ENCODE peak calls at places on chromosome 19, in seven cellular contexts. K is adrenal gland, J is heart left ventricle, L is uterus, E is breast epithelium, F is body of pancreas, R is suprapubic skin. B is an unnamed sample.

GRCh38 chr19:36139120-36139472 is 770 bp upstream of the CAPNS1 start:
- DNase-seq in F (no peak), E (no peak), K (no peak), R (no peak), J (no peak), L (no peak), B (no peak)

GRCh38 chr19:28468701-28469459 is 744.1 kb downstream of the UQCRFS1 start:
- DNase-seq in R (no peak), L (no peak), E (no peak), K (no peak), F (peak), J (no peak), B (no peak)

GRCh38 chr19:2212861-2213711 is 23.0 kb downstream of the PLEKHJ1 start:
- DNase-seq in E (no peak), L (no peak), K (no peak), F (no peak), R (no peak), J (no peak), B (no peak)

GRCh38 chr19:55256562-55257460 is 2.0 kb downstream of the PPP6R1 start:
- DNase-seq in F (no peak), K (no peak), J (no peak), L (no peak), R (no peak), E (no peak), B (no peak)

GRCh38 chr19:1252221-1252817 is 3.9 kb downstream of the MIDN start:
- DNase-seq in R (peak), K (no peak), J (peak), F (peak), E (peak), L (no peak), B (peak)

GRCh38 chr19:7383284-7383683 is 34.5 kb downstream of the ARHGEF18 start:
- DNase-seq in J (no peak), L (no peak), R (no peak), E (no peak), K (no peak), F (no peak), B (no peak)

GRCh38 chr19:55605637-55606470 is at the start of gene ZNF865:
- DNase-seq in E (peak), K (peak), L (peak), F (peak), J (peak), R (peak), B (no peak)

GRCh38 chr19:55372316-55373081 is 2.2 kb upstream of the IL11 start:
- DNase-seq in R (no peak), L (no peak), J (no peak), K (no peak), E (no peak), F (no peak), B (no peak)

GRCh38 chr19:53466726-53467125 is 807 bp upstream of the ZNF813 start:
- DNase-seq in L (no peak), E (no peak), J (no peak), F (no peak), K (no peak), R (no peak), B (no peak)

GRCh38 chr19:33883869-33884519 is 87.3 kb downstream of the KCTD15 start:
- DNase-seq in R (no peak), J (peak), K (peak), E (no peak), F (peak), L (no peak), B (no peak)

GRCh38 chr19:30131246-30131645 is 189.2 kb downstream of the URI1 start:
- DNase-seq in R (no peak), F (no peak), J (no peak), K (no peak), E (no peak), L (no peak), B (no peak)

GRCh38 chr19:35908977-35909683 is 1.0 kb upstream of the TYROBP start:
- DNase-seq in E (peak), L (no peak), K (peak), J (peak), R (peak), F (peak), B (peak)

GRCh38 chr19:33429891-33430673 is 56.6 kb downstream of the CEBPG start:
- DNase-seq in K (no peak), J (no peak), L (peak), R (peak), E (no peak), F (no peak), B (no peak)

GRCh38 chr19:1041835-1042685 is 2.2 kb downstream of the ABCA7 start:
- DNase-seq in J (no peak), L (no peak), R (peak), E (no peak), K (no peak), F (peak), B (no peak)

GRCh38 chr19:55306712-55307111 is 18.4 kb downstream of the TMEM150B start:
- DNase-seq in R (no peak), K (no peak), J (no peak), L (no peak), F (no peak), E (no peak), B (no peak)

GRCh38 chr19:982567-983170 is 1.5 kb upstream of the WDR18 start:
- DNase-seq in E (peak), K (peak), L (peak), J (peak), F (peak), R (no peak), B (no peak)

GRCh38 chr19:49415102-49415809 is 8.0 kb downstream of the PTH2 start:
- DNase-seq in R (no peak), K (no peak), F (no peak), L (no peak), E (no peak), J (no peak), B (no peak)
- H3K4me3 ChIP-seq in R (no peak), K (no peak), F (no peak), L (no peak), E (no peak), J (no peak), B (no peak)

DNA sequence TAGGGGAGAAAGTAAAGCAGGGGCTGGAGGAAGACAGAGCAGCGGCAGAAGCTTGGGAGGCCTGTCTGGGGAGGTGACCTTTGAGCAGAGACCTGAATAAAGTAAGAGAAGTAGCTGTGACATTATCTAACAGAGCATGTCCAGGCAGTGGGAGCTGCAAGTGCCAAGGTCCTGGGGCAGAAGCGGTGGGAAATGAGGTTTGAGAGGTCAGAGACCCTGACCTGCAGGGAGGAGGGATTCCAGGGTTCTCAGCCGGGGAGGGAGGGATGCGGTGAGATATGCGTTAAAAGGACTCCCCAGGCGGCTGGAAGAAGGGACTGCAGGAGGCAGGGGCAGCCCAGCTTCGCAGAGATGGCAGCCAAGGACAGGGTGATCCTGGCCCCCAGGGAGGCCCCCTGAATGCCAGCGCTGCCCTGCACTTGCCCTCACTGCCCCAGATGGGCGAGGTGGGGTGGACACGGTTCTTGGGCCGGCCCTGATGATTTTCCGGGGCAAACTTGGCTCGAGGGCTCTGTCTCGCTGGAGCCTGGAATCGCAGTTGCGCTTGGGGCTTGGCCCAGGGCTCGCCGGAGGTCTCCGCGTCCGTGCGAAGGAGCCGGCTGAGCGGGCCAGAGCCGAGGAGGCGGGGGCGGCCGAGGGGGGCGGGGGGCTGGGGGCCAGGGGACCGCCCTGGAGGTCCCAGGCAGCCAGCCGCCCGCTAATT is 3.2 kb downstream of the CRLF1 start:
- DNase-seq in J (no peak), K (no peak), E (no peak), L (no peak), F (no peak), R (no peak), B (no peak)
- TF ChIP-seq CTCF in J (no peak), K (peak), E (no peak), L (no peak), F (no peak), R (no peak), B (peak)

GRCh38 chr19:3557461-3558248 is at the start of gene MFSD12:
- DNase-seq in K (peak), J (peak), L (peak), R (peak), F (peak), E (peak), B (peak)
- TF ChIP-seq POLR2A in K (peak), J (peak), L (peak), R (no peak), F (peak), E (no peak), B (no peak)

GRCh38 chr19:51531349-51532315 is at the start of gene SIGLEC6:
- DNase-seq in E (no peak), L (peak), K (peak), F (peak), R (no peak), J (peak), B (peak)
- H3K4me3 ChIP-seq in E (no peak), L (no peak), K (no peak), F (no peak), R (no peak), J (no peak), B (no peak)

GRCh38 chr19:46622118-46622446 is 2.8 kb downstream of the PTGIR start:
- DNase-seq in E (no peak), J (no peak), L (no peak), R (no peak), K (no peak), F (no peak), B (no peak)
- TF ChIP-seq CTCF in E (no peak), J (no peak), L (no peak), R (no peak), K (no peak), F (no peak), B (no peak)

GRCh38 chr19:41868120-41868988 is 8.3 kb downstream of the RPS19 start:
- DNase-seq in F (no peak), K (no peak), J (no peak), R (no peak), L (no peak), E (no peak), B (no peak)
- TF ChIP-seq POLR2A in F (no peak), K (no peak), J (no peak), R (no peak), L (no peak), E (no peak), B (no peak)

GRCh38 chr19:10653482-10653731 is 739 bp upstream of the ILF3 start:
- DNase-seq in L (no peak), J (no peak), F (no peak), E (no peak), R (no peak), K (no peak), B (no peak)

GRCh38 chr19:10653732-10654609 is at the start of gene ILF3:
- DNase-seq in K (peak), R (peak), E (peak), F (peak), J (peak), L (peak), B (peak)

GRCh38 chr19:10648360-10648759 is 5.8 kb upstream of the ILF3 start:
- DNase-seq in J (no peak), F (no peak), R (no peak), L (no peak), E (no peak), K (no peak), B (no peak)

GRCh38 chr19:10654610-10655456 is 687 bp downstream of the ILF3 start:
- DNase-seq in J (peak), K (peak), L (peak), R (peak), F (peak), E (peak), B (no peak)

DNA sequence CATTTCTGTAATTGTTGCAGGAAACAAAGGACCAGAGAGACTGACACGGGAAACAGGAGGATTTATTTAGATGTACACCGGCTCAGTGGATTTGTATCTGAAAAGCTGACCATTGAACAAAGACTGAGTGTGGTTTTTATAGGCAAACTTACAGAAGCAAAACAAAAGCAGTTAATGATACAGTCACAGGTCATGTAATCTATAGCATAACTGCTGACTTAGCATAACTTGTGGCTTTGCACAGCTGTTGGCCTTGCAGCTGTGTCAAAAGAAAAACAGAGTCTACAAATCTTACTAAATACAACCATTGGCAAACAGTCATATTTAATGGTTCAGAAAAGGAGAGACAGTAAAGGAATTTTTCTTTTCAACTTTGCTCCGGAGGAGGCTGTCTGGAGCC is 2.3 kb upstream of the ILF3 start:
- DNase-seq in E (no peak), K (no peak), J (no peak), L (no peak), F (no peak), R (no peak), B (no peak)
- H3K4me3 ChIP-seq in E (no peak), K (no peak), J (no peak), L (no peak), F (no peak), R (no peak), B (no peak)

GRCh38 chr19:16715613-16716012 is 4.0 kb upstream of the NWD1 start:
- DNase-seq in F (no peak), L (no peak), J (no peak), E (no peak), K (no peak), R (no peak), B (no peak)
- TF ChIP-seq CTCF in F (no peak), L (no peak), J (no peak), E (no peak), K (no peak), R (no peak), B (no peak)

GRCh38 chr19:13334801-13335481 is 171.3 kb downstream of the CACNA1A start:
- DNase-seq in J (no peak), E (no peak), R (no peak), F (no peak), K (no peak), L (no peak), B (no peak)
- TF ChIP-seq POLR2A in J (no peak), E (no peak), R (no peak), F (no peak), K (no peak), L (no peak), B (no peak)